ENCODE peak calls at places on chromosomes 2 and 18, in seven cellular contexts. T is MM.1S, Q is tibial nerve, Y is DND-41, B is HepG2, X is esophagus squamous epithelium, G is tibial artery. M is an unnamed sample.
A peak's percentile ranks its signal among the peaks of the same experiment; 100 is the strongest.

GRCh38 chr2:65061146-65061909 is 5.1 kb downstream of the CEP68 start:
- DNase-seq in T (no peak), Q (no peak), Y (no peak), B (no peak), X (no peak), G (peak; percentile 16), M (no peak)

GRCh38 chr18:45565280-45565970 is 49.9 kb upstream of the SLC14A2 start:
- DNase-seq in T (no peak), Q (no peak), Y (no peak), B (no peak), X (no peak), G (no peak), M (no peak)

GRCh38 chr2:95046371-95047112 is 21.0 kb downstream of the MAL start:
- DNase-seq in T (no peak), Q (no peak), Y (no peak), B (no peak), X (no peak), G (no peak), M (no peak)

GRCh38 chr2:7744827-7745226 is 827.6 kb downstream of the RNF144A start:
- DNase-seq in T (no peak), Q (no peak), Y (no peak), B (no peak), X (no peak), G (no peak), M (no peak)

GRCh38 chr2:118906186-118906585 is 35.8 kb upstream of the MARCO start:
- DNase-seq in T (no peak), Q (no peak), Y (no peak), B (no peak), X (no peak), G (no peak), M (no peak)

GRCh38 chr2:136522724-136523123 is 242.6 kb upstream of the THSD7B start:
- DNase-seq in T (no peak), Q (no peak), Y (no peak), B (no peak), X (no peak), G (no peak), M (no peak)

GRCh38 chr2:36981911-36982310 is 15.6 kb upstream of the STRN start:
- DNase-seq in T (no peak), Q (no peak), Y (no peak), B (no peak), X (no peak), G (no peak), M (no peak)

GRCh38 chr2:133287709-133288108 is 280.6 kb downstream of the NCKAP5 start:
- DNase-seq in T (no peak), Q (no peak), Y (no peak), B (no peak), X (no peak), G (no peak), M (no peak)

GRCh38 chr18:49447810-49448745 is 12.4 kb downstream of the DYM start:
- DNase-seq in T (peak; percentile 65), Q (no peak), Y (peak; percentile 58), B (peak; percentile 76), X (no peak), G (no peak), M (peak; percentile 47)

GRCh38 chr2:197209274-197209673 is 101.3 kb downstream of the ANKRD44 start:
- DNase-seq in T (no peak), Q (no peak), Y (no peak), B (no peak), X (no peak), G (no peak), M (no peak)
- H3K4me3 ChIP-seq in T (peak overlapping the region; percentile 31), Q (no peak overlapping the region), Y (no peak overlapping the region), B (no peak overlapping the region), X (no peak overlapping the region), G (no peak overlapping the region), M (no peak overlapping the region)

GRCh38 chr2:235643680-235644117 is 149.9 kb downstream of the AGAP1 start:
- DNase-seq in T (no peak), Q (no peak), Y (no peak), B (no peak), X (no peak), G (no peak), M (no peak)
- H3K36me3 ChIP-seq in T (no peaks in the 10 kb centered on the region), Q (no peaks in the 10 kb centered on the region), Y (no peaks in the 10 kb centered on the region), B (no peaks in the 10 kb centered on the region), X (no peaks in the 10 kb centered on the region), G (no peaks in the 10 kb centered on the region), M (no peaks in the 10 kb centered on the region)

GRCh38 chr2:221501210-221501882 is 70.8 kb downstream of the EPHA4 start:
- DNase-seq in T (no peak), Q (no peak), Y (no peak), B (no peak), X (no peak), G (no peak), M (no peak)
- H3K4me3 ChIP-seq in T (no peak overlapping the region), Q (no peak overlapping the region), Y (no peak overlapping the region), B (no peak overlapping the region), X (no peak overlapping the region), G (no peak overlapping the region), M (no peak overlapping the region)

GRCh38 chr2:10048501-10049171 is 5.3 kb downstream of the KLF11 start:
- DNase-seq in T (peak; percentile 38), Q (no peak), Y (no peak), B (no peak), X (no peak), G (no peak), M (peak; percentile 27)

GRCh38 chr2:10046899-10047298 is 3.5 kb downstream of the KLF11 start:
- DNase-seq in T (no peak), Q (no peak), Y (no peak), B (no peak), X (no peak), G (no peak), M (no peak)

GRCh38 chr2:10043906-10044601 is 704 bp downstream of the KLF11 start:
- DNase-seq in T (peak; percentile 95), Q (peak; percentile 97), Y (no peak), B (peak; percentile 64), X (peak; percentile 74), G (peak; percentile 97), M (no peak)

GRCh38 chr2:10045561-10046355 is 2.4 kb downstream of the KLF11 start:
- DNase-seq in T (no peak), Q (no peak), Y (no peak), B (no peak), X (no peak), G (no peak), M (no peak)

DNA sequence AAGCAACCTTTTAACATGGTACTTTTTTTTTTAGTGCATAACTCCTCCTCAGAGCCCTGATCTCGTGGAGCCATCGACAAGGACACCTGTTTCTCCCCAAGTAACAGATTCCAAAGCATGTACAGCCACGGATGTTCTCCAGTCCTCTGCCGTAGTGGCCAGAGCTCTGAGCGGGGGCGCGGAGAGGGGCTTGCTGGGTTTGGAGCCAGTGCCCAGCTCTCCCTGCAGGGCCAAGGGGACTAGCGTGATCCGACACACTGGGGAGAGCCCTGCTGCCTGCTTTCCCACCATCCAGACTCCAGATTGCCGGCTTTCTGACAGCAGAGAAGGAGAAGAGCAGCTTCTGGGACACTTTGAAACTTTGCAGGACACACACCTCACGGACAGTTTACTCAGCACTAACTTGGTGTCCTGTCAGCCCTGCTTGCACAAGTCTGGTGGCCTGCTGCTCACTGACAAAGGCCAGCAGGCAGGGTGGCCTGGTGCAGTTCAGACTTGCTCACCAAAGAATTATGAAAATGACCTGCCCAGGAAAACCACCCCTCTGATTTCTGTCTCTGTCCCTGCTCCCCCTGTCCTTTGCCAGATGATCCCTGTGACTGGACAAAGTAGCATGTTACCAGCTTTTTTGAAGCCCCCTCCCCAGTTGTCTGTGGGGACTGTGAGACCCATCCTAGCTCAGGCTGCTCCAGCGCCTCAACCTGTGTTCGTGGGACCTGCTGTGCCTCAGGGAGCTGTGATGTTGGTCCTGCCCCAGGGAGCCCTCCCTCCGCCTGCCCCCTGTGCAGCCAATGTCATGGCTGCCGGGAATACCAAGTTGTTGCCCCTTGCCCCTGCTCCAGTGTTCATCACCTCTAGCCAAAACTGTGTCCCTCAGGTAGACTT is 4.5 kb downstream of the KLF11 start:
- DNase-seq in T (no peak), Q (no peak), Y (no peak), B (no peak), X (no peak), G (no peak), M (no peak)
- H3K36me3 ChIP-seq in T (peaks cover 7% of the 10 kb centered on the region), Q (no peaks in the 10 kb centered on the region), Y (no peaks in the 10 kb centered on the region), B (peaks cover 17% of the 10 kb centered on the region), X (peaks cover 15% of the 10 kb centered on the region), G (peaks cover 62% of the 10 kb centered on the region), M (no peaks in the 10 kb centered on the region)